ENCODE peak calls at places on chromosomes 4 and X, in seven cellular contexts. P, R, I, N, Q, Y and T are unnamed samples.
A peak's percentile ranks its signal among the peaks of the same experiment; 100 is the strongest.

GRCh38 chrX:9668537-9668936 is 97.1 kb downstream of the GPR143 start:
- DNase-seq in P (no peak), Q (no peak), R (no peak), I (no peak), N (no peak), Y (no peak), T (no peak)

GRCh38 chr4:80201326-80202151 is 4.2 kb downstream of the PRDM8 start:
- DNase-seq in Q (no peak), Y (no peak), P (no peak), N (no peak), R (peak; percentile 59), I (no peak), T (peak; percentile 79)

GRCh38 chr4:52659016-52659721 is at the start of gene USP46:
- DNase-seq in Y (peak; percentile 97), N (no peak), Q (peak; percentile 15), I (no peak), R (peak; percentile 79), P (peak; percentile 52), T (peak; percentile 11)

GRCh38 chr4:162952232-162952631 is 214.5 kb downstream of the NAF1 start:
- DNase-seq in N (no peak), Q (peak; percentile 29), P (no peak), Y (no peak), I (no peak), R (no peak), T (no peak)

GRCh38 chr4:3353747-3354454 is 61.1 kb downstream of the RGS12 start:
- DNase-seq in N (no peak), P (no peak), I (no peak), Y (no peak), R (no peak), Q (no peak), T (no peak)

GRCh38 chr4:103786014-103786413 is 66.2 kb upstream of the TACR3 start:
- DNase-seq in I (peak; percentile 20), P (peak; percentile 53), N (peak; percentile 17), Q (peak; percentile 56), R (peak; percentile 91), Y (peak; percentile 16), T (peak; percentile 31)

GRCh38 chrX:72273718-72274117 is 3.3 kb downstream of the RPS4X start:
- DNase-seq in R (no peak), Q (no peak), I (no peak), N (no peak), Y (no peak), P (no peak), T (no peak)

GRCh38 chrX:20431486-20431885 is 164.8 kb upstream of the RPS6KA3 start:
- DNase-seq in R (no peak), Q (no peak), P (no peak), N (no peak), I (no peak), Y (no peak), T (no peak)

GRCh38 chr4:174835536-174835935 is 6.5 kb upstream of the GLRA3 start:
- DNase-seq in P (no peak), N (no peak), Y (no peak), I (no peak), Q (no peak), R (no peak), T (no peak)

GRCh38 chrX:19513383-19513782 is 1.9 kb downstream of the MAP3K15 start:
- DNase-seq in Q (no peak), R (peak; percentile 11), P (no peak), I (no peak), Y (peak; percentile 22), N (no peak), T (no peak)

GRCh38 chr4:67087897-67088296 is 457.4 kb downstream of the CENPC start:
- DNase-seq in N (no peak), Y (peak; percentile 10), Q (peak; percentile 1), I (peak; percentile 8), R (peak; percentile 78), P (peak; percentile 18), T (peak; percentile 12)

GRCh38 chr4:187204389-187204920 is 480.8 kb upstream of the FAT1 start:
- DNase-seq in N (no peak), Y (no peak), R (no peak), I (no peak), Q (no peak), P (peak; percentile 16), T (no peak)

GRCh38 chr4:138199568-138200235 is 42.4 kb downstream of the SLC7A11 start:
- DNase-seq in R (peak; percentile 31), Y (no peak), N (no peak), I (peak; percentile 59), P (peak; percentile 81), Q (peak; percentile 85), T (no peak)

GRCh38 chrX:45379186-45379585 is 178.5 kb upstream of the DIPK2B start:
- DNase-seq in P (no peak), N (no peak), I (no peak), Q (no peak), R (no peak), Y (no peak), T (no peak)

GRCh38 chr4:13657016-13657415 is 29.5 kb upstream of the BOD1L1 start:
- DNase-seq in I (no peak), R (no peak), Y (no peak), P (no peak), N (no peak), Q (no peak), T (no peak)

GRCh38 chrX:12076046-12076445 is 62.2 kb upstream of the FRMPD4 start:
- DNase-seq in P (peak; percentile 35), Q (no peak), R (peak; percentile 2), N (no peak), I (no peak), Y (no peak), T (no peak)

GRCh38 chr4:153499005-153499404 is 32.8 kb downstream of the TMEM131L start:
- DNase-seq in I (no peak), R (no peak), P (no peak), N (no peak), Q (no peak), Y (no peak), T (no peak)

GRCh38 chr4:153494562-153494961 is 28.4 kb downstream of the TMEM131L start:
- DNase-seq in N (no peak), I (no peak), Y (no peak), P (no peak), Q (no peak), R (no peak), T (no peak)

GRCh38 chr4:153495480-153496206 is 29.5 kb downstream of the TMEM131L start:
- DNase-seq in N (no peak), Q (no peak), R (no peak), Y (no peak), P (no peak), I (no peak), T (no peak)

GRCh38 chr4:153497988-153498967 is 32.1 kb downstream of the TMEM131L start:
- DNase-seq in P (no peak), Y (no peak), R (no peak), Q (no peak), I (no peak), N (peak; percentile 72), T (no peak)

DNA sequence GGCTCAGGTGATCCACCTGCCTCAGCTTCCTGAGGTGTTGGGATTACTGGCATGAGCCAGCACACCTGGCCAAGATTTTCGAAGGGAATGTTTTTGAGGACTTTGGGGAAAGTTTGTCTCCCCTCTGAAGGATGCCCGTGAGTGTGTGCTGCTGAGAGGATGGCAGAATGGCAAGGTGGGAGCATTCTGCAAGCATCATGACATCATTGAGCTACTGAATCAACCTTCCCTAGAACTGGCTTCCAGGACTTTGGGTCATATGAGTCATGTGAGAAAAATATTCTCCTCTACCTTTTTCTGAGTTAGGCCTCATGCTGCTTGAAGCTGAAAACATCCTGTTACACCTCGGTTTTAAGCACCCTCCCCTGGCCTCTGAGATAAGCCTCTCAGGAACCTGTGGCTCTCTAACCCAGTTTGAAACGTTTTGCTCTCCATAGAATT is 31.0 kb downstream of the TMEM131L start:
- DNase-seq in R (no peak), N (no peak), Y (no peak), I (no peak), Q (no peak), P (peak; percentile 3), T (no peak)
- H3K27ac ChIP-seq in R (no peak overlapping the region), N (peak overlapping the region; percentile 58), Y (no peak overlapping the region), I (no peak overlapping the region), Q (no peak overlapping the region), P (no peak overlapping the region), T (no peak overlapping the region)

GRCh38 chrX:16585486-16586370 is 64.2 kb upstream of the S100G start:
- DNase-seq in P (no peak), Q (no peak), I (no peak), Y (no peak), R (no peak), N (no peak), T (no peak)
- TF ChIP-seq REST in P (no peak), Q (no peak), I (no peak), Y (no peak), R (no peak), N (no peak), T (no peak)

GRCh38 chr4:76691767-76692689 is 205.9 kb downstream of the SOWAHB start:
- DNase-seq in Y (no peak), R (no peak), P (no peak), N (no peak), Q (no peak), I (no peak), T (no peak)
- H3K27ac ChIP-seq in Y (peak overlapping the region; percentile 78), R (no peak overlapping the region), P (peak overlapping the region; percentile 94), N (no peak overlapping the region), Q (no peak overlapping the region), I (no peak overlapping the region), T (no peak overlapping the region)

GRCh38 chr4:39770969-39771724 is 73.2 kb downstream of the UBE2K start:
- DNase-seq in P (no peak), Y (peak; percentile 27), I (no peak), N (no peak), Q (no peak), R (no peak), T (no peak)
- TF ChIP-seq REST in P (no peak), Y (no peak), I (no peak), N (no peak), Q (no peak), R (no peak), T (no peak)

GRCh38 chr4:108971473-108971872 is 208.6 kb upstream of the ETNPPL start:
- DNase-seq in Y (no peak), P (no peak), R (no peak), I (no peak), Q (no peak), N (no peak), T (no peak)

GRCh38 chr4:108978066-108978465 is 215.2 kb upstream of the ETNPPL start:
- DNase-seq in Y (no peak), R (no peak), I (no peak), N (no peak), P (no peak), Q (no peak), T (no peak)

GRCh38 chr4:108972613-108973283 is 209.9 kb upstream of the ETNPPL start:
- DNase-seq in Q (no peak), I (no peak), P (no peak), N (peak; percentile 1), Y (no peak), R (no peak), T (no peak)
- H3K27ac ChIP-seq in Q (no peak overlapping the region), I (no peak overlapping the region), P (no peak overlapping the region), N (no peak overlapping the region), Y (no peak overlapping the region), R (no peak overlapping the region), T (no peak overlapping the region)

GRCh38 chr4:8355306-8355705 is 85.2 kb downstream of the ACOX3 start:
- DNase-seq in Y (no peak), P (no peak), Q (no peak), I (no peak), N (no peak), R (no peak), T (no peak)
- TF ChIP-seq REST in Y (no peak), P (no peak), Q (no peak), I (no peak), N (no peak), R (no peak), T (no peak)

GRCh38 chr4:24754586-24754985 is 40.8 kb upstream of the SOD3 start:
- DNase-seq in Q (no peak), Y (no peak), P (peak; percentile 29), I (no peak), R (no peak), N (no peak), T (no peak)
- H3K27ac ChIP-seq in Q (no peak overlapping the region), Y (no peak overlapping the region), P (no peak overlapping the region), I (no peak overlapping the region), R (no peak overlapping the region), N (no peak overlapping the region), T (no peak overlapping the region)